ENCODE peak calls at places on chromosomes 7 and 10, in seven cellular contexts. One of them, this sample, is unnamed.

GRCh38 chr7:131683536-131684125 is 127.2 kb upstream of the PODXL start:
- DNase-seq in tibial nerve: no peak
- DNase-seq in coronary artery: no peak
- DNase-seq in Peyer's patch: no peak
- DNase-seq in fibroblast of pulmonary artery: no peak
- DNase-seq in cardiac fibroblast: no peak
- DNase-seq in A549: no peak
- DNase-seq in this sample: no peak

GRCh38 chr10:35574924-35575352 is 30.2 kb upstream of the GJD4 start:
- DNase-seq in fibroblast of pulmonary artery: peak
- DNase-seq in cardiac fibroblast: peak
- DNase-seq in Peyer's patch: no peak
- DNase-seq in A549: no peak
- DNase-seq in tibial nerve: no peak
- DNase-seq in coronary artery: no peak
- DNase-seq in this sample: peak

GRCh38 chr7:5679741-5680473 is 101.6 kb downstream of the RNF216 start:
- DNase-seq in tibial nerve: no peak
- DNase-seq in fibroblast of pulmonary artery: peak
- DNase-seq in A549: no peak
- DNase-seq in Peyer's patch: peak
- DNase-seq in coronary artery: no peak
- DNase-seq in cardiac fibroblast: peak
- DNase-seq in this sample: no peak

GRCh38 chr7:121755286-121755685 is 117.7 kb upstream of the PTPRZ1 start:
- DNase-seq in fibroblast of pulmonary artery: peak
- DNase-seq in Peyer's patch: no peak
- DNase-seq in tibial nerve: no peak
- DNase-seq in coronary artery: no peak
- DNase-seq in cardiac fibroblast: peak
- DNase-seq in A549: no peak
- DNase-seq in this sample: no peak

GRCh38 chr7:99560834-99561734 is 2.6 kb downstream of the ZNF655 start:
- DNase-seq in coronary artery: no peak
- DNase-seq in fibroblast of pulmonary artery: no peak
- DNase-seq in Peyer's patch: no peak
- DNase-seq in cardiac fibroblast: no peak
- DNase-seq in tibial nerve: no peak
- DNase-seq in A549: no peak
- DNase-seq in this sample: no peak

GRCh38 chr7:90250601-90251303 is 5.8 kb downstream of the CFAP69 start:
- DNase-seq in A549: no peak
- DNase-seq in coronary artery: no peak
- DNase-seq in fibroblast of pulmonary artery: peak
- DNase-seq in tibial nerve: no peak
- DNase-seq in cardiac fibroblast: peak
- DNase-seq in Peyer's patch: no peak
- DNase-seq in this sample: peak

GRCh38 chr10:25758041-25758457 is 176.0 kb upstream of the MYO3A start:
- DNase-seq in cardiac fibroblast: peak
- DNase-seq in tibial nerve: no peak
- DNase-seq in coronary artery: no peak
- DNase-seq in fibroblast of pulmonary artery: peak
- DNase-seq in Peyer's patch: no peak
- DNase-seq in A549: peak
- DNase-seq in this sample: no peak

GRCh38 chr10:111107846-111108245 is 31.0 kb downstream of the ADRA2A start:
- DNase-seq in tibial nerve: no peak
- DNase-seq in cardiac fibroblast: no peak
- DNase-seq in fibroblast of pulmonary artery: no peak
- DNase-seq in Peyer's patch: no peak
- DNase-seq in coronary artery: no peak
- DNase-seq in A549: no peak
- DNase-seq in this sample: no peak

GRCh38 chr7:46934198-46934825 is 647.6 kb downstream of the TNS3 start:
- DNase-seq in fibroblast of pulmonary artery: peak
- DNase-seq in Peyer's patch: no peak
- DNase-seq in coronary artery: no peak
- DNase-seq in cardiac fibroblast: peak
- DNase-seq in A549: no peak
- DNase-seq in tibial nerve: no peak
- DNase-seq in this sample: no peak

GRCh38 chr10:118031351-118032075 is 15.2 kb downstream of the RAB11FIP2 start:
- DNase-seq in fibroblast of pulmonary artery: no peak
- DNase-seq in A549: no peak
- DNase-seq in coronary artery: no peak
- DNase-seq in cardiac fibroblast: no peak
- DNase-seq in tibial nerve: no peak
- DNase-seq in Peyer's patch: no peak
- DNase-seq in this sample: no peak

GRCh38 chr7:76053461-76053860 is 5.6 kb downstream of the MDH2 start:
- DNase-seq in fibroblast of pulmonary artery: no peak
- DNase-seq in A549: no peak
- DNase-seq in Peyer's patch: no peak
- DNase-seq in tibial nerve: no peak
- DNase-seq in cardiac fibroblast: no peak
- DNase-seq in coronary artery: no peak
- DNase-seq in this sample: no peak

GRCh38 chr7:21500117-21500516 is 42.7 kb upstream of the DNAH11 start:
- DNase-seq in cardiac fibroblast: no peak
- DNase-seq in Peyer's patch: no peak
- DNase-seq in A549: no peak
- DNase-seq in fibroblast of pulmonary artery: no peak
- DNase-seq in coronary artery: no peak
- DNase-seq in tibial nerve: no peak
- DNase-seq in this sample: no peak

GRCh38 chr7:21507627-21508343 is 35.1 kb upstream of the DNAH11 start:
- DNase-seq in tibial nerve: no peak
- DNase-seq in coronary artery: no peak
- DNase-seq in fibroblast of pulmonary artery: peak
- DNase-seq in cardiac fibroblast: peak
- DNase-seq in Peyer's patch: peak
- DNase-seq in A549: peak
- DNase-seq in this sample: no peak

GRCh38 chr7:21508538-21508937 is 34.3 kb upstream of the DNAH11 start:
- DNase-seq in A549: no peak
- DNase-seq in coronary artery: no peak
- DNase-seq in fibroblast of pulmonary artery: no peak
- DNase-seq in cardiac fibroblast: no peak
- DNase-seq in tibial nerve: no peak
- DNase-seq in Peyer's patch: no peak
- DNase-seq in this sample: no peak

GRCh38 chr7:21504021-21504420 is 38.8 kb upstream of the DNAH11 start:
- DNase-seq in cardiac fibroblast: no peak
- DNase-seq in Peyer's patch: no peak
- DNase-seq in tibial nerve: no peak
- DNase-seq in A549: no peak
- DNase-seq in fibroblast of pulmonary artery: no peak
- DNase-seq in coronary artery: no peak
- DNase-seq in this sample: no peak
- TF ChIP-seq CTCF in cardiac fibroblast: no peak
- TF ChIP-seq CTCF in Peyer's patch: no peak
- TF ChIP-seq CTCF in tibial nerve: no peak
- TF ChIP-seq CTCF in A549: no peak
- TF ChIP-seq CTCF in fibroblast of pulmonary artery: no peak
- TF ChIP-seq CTCF in coronary artery: no peak
- TF ChIP-seq CTCF in this sample: no peak

GRCh38 chr10:133306097-133306476 is 2.6 kb downstream of the TUBGCP2 start:
- DNase-seq in tibial nerve: no peak
- DNase-seq in fibroblast of pulmonary artery: no peak
- DNase-seq in Peyer's patch: no peak
- DNase-seq in A549: no peak
- DNase-seq in cardiac fibroblast: no peak
- DNase-seq in coronary artery: no peak
- DNase-seq in this sample: no peak
- H3K4me3 ChIP-seq in tibial nerve: no peak
- H3K4me3 ChIP-seq in fibroblast of pulmonary artery: no peak
- H3K4me3 ChIP-seq in Peyer's patch: no peak
- H3K4me3 ChIP-seq in A549: no peak
- H3K4me3 ChIP-seq in cardiac fibroblast: no peak
- H3K4me3 ChIP-seq in coronary artery: no peak
- H3K4me3 ChIP-seq in this sample: no peak

GRCh38 chr10:1078668-1079067 is 22.5 kb downstream of the WDR37 start:
- DNase-seq in Peyer's patch: no peak
- DNase-seq in cardiac fibroblast: no peak
- DNase-seq in A549: no peak
- DNase-seq in fibroblast of pulmonary artery: no peak
- DNase-seq in tibial nerve: no peak
- DNase-seq in coronary artery: no peak
- DNase-seq in this sample: no peak

GRCh38 chr10:1069680-1070079 is 13.5 kb downstream of the WDR37 start:
- DNase-seq in cardiac fibroblast: no peak
- DNase-seq in Peyer's patch: no peak
- DNase-seq in coronary artery: no peak
- DNase-seq in fibroblast of pulmonary artery: no peak
- DNase-seq in tibial nerve: no peak
- DNase-seq in A549: no peak
- DNase-seq in this sample: no peak

GRCh38 chr10:1074748-1075358 is 18.7 kb downstream of the WDR37 start:
- DNase-seq in Peyer's patch: no peak
- DNase-seq in tibial nerve: no peak
- DNase-seq in A549: peak
- DNase-seq in fibroblast of pulmonary artery: peak
- DNase-seq in coronary artery: no peak
- DNase-seq in cardiac fibroblast: peak
- DNase-seq in this sample: no peak

GRCh38 chr10:1070939-1071338 is 14.8 kb downstream of the WDR37 start:
- DNase-seq in coronary artery: no peak
- DNase-seq in Peyer's patch: no peak
- DNase-seq in cardiac fibroblast: no peak
- DNase-seq in tibial nerve: no peak
- DNase-seq in fibroblast of pulmonary artery: peak
- DNase-seq in A549: no peak
- DNase-seq in this sample: no peak

DNA sequence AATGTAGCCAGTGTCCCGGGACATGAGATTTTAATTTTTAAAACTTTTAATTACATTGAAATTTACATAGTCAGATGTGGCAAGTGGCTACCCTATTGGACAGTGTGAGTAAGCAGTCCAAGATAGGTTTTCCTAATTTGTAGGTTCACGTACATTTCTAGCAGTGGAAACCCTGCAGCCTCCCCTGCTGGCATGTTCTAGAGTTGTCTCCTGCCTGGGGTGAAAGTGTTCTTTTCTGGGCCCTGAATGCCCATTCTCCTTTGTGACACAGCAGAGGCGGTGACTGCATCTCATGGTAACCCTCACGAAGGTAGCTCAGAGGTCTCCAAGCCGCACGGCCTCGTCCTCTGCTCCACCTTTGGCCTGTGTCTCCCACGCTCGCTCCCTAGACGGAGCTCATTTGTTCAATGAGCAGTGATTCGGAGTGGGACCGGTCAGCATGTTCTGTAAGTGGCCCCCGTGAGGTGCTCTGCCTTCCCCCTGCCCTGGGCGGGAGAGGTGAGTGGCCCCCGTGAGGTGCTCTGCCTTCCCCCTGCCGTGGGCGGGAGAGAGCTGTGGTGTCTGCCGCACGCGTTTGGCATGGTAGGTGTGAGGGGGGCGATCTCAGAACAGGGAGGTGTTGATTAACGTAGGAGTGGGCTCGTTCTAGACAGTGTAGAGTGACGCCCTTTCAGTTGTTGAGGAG is 18.0 kb downstream of the WDR37 start:
- DNase-seq in coronary artery: no peak
- DNase-seq in Peyer's patch: no peak
- DNase-seq in fibroblast of pulmonary artery: no peak
- DNase-seq in A549: peak
- DNase-seq in tibial nerve: no peak
- DNase-seq in cardiac fibroblast: no peak
- DNase-seq in this sample: no peak
- TF ChIP-seq CTCF in coronary artery: no peak
- TF ChIP-seq CTCF in Peyer's patch: no peak
- TF ChIP-seq CTCF in fibroblast of pulmonary artery: peak
- TF ChIP-seq CTCF in A549: no peak
- TF ChIP-seq CTCF in tibial nerve: no peak
- TF ChIP-seq CTCF in cardiac fibroblast: no peak
- TF ChIP-seq CTCF in this sample: no peak

DNA sequence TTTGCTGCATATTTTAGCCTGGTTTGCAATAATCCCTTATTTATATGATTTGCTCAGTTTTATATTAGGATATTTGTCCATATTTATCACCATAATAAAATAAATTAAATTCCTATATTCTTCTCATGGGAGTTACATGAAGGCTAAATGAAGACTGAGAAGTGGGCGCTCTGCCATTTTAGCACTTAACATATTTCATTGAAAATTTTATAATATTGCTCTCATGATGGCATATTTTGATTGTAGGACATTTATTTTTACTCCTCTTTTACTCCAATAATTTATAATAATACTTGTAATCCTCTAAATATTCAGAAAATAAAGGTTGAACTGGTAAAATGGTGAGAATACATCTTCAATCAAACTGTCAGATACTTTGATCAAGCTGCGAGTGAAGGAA is 99.8 kb upstream of the SEMA3A start:
- DNase-seq in coronary artery: no peak
- DNase-seq in fibroblast of pulmonary artery: no peak
- DNase-seq in cardiac fibroblast: no peak
- DNase-seq in A549: no peak
- DNase-seq in Peyer's patch: no peak
- DNase-seq in tibial nerve: no peak
- DNase-seq in this sample: no peak
- H3K4me3 ChIP-seq in coronary artery: no peak
- H3K4me3 ChIP-seq in fibroblast of pulmonary artery: no peak
- H3K4me3 ChIP-seq in cardiac fibroblast: no peak
- H3K4me3 ChIP-seq in A549: no peak
- H3K4me3 ChIP-seq in Peyer's patch: no peak
- H3K4me3 ChIP-seq in tibial nerve: no peak
- H3K4me3 ChIP-seq in this sample: no peak

DNA sequence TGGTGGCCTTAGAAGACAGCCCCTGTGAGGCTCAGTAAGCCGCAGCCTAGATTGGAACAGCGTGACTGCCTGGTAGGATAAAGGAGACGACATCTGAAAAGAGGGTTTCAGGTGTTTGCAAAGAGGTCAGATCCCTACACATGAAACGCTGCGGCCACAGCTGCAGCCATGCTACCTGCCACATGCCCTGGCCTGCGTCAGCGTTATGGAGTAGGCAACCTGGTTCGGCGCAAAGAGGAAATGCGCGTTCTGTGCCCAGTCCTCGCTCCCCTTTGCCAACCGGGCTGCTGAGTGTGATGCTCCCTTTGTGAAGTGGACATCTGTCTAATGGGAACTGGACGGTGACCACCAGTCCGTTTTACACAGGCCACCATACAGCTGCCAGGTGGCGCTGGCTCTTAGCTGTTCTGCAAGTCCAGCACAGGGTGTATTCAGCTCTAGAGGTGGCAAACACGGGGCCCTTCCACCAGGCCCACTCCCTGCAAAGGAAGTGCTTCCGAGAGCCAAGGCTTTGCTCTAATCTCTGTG is 160.3 kb downstream of the CELF2 start:
- DNase-seq in A549: no peak
- DNase-seq in fibroblast of pulmonary artery: no peak
- DNase-seq in cardiac fibroblast: peak
- DNase-seq in Peyer's patch: peak
- DNase-seq in tibial nerve: no peak
- DNase-seq in coronary artery: no peak
- DNase-seq in this sample: no peak
- TF ChIP-seq CTCF in A549: no peak
- TF ChIP-seq CTCF in fibroblast of pulmonary artery: no peak
- TF ChIP-seq CTCF in cardiac fibroblast: no peak
- TF ChIP-seq CTCF in Peyer's patch: no peak
- TF ChIP-seq CTCF in tibial nerve: no peak
- TF ChIP-seq CTCF in coronary artery: no peak
- TF ChIP-seq CTCF in this sample: no peak

GRCh38 chr7:803243-803635 is 29.0 kb upstream of the SUN1 start:
- DNase-seq in Peyer's patch: no peak
- DNase-seq in tibial nerve: no peak
- DNase-seq in cardiac fibroblast: no peak
- DNase-seq in coronary artery: no peak
- DNase-seq in fibroblast of pulmonary artery: no peak
- DNase-seq in A549: peak
- DNase-seq in this sample: no peak
- H3K4me3 ChIP-seq in Peyer's patch: no peak
- H3K4me3 ChIP-seq in tibial nerve: no peak
- H3K4me3 ChIP-seq in cardiac fibroblast: no peak
- H3K4me3 ChIP-seq in coronary artery: no peak
- H3K4me3 ChIP-seq in fibroblast of pulmonary artery: no peak
- H3K4me3 ChIP-seq in A549: no peak
- H3K4me3 ChIP-seq in this sample: no peak